ENCODE peak calls at places on chromosome 15, in six cellular contexts. R, X, A, J, L and G are unnamed samples.

GRCh38 chr15:70789213-70789612 is 25.9 kb upstream of the UACA start:
- DNase-seq in J (no peak), A (no peak), X (no peak), R (peak; percentile 42), L (no peak), G (no peak)

GRCh38 chr15:38072007-38072506 is 137.6 kb downstream of the TMCO5A start:
- DNase-seq in J (no peak), X (no peak), A (peak; percentile 70), L (no peak), R (no peak), G (no peak)

GRCh38 chr15:78808550-78808949 is 2.7 kb downstream of the ADAMTS7 start:
- DNase-seq in A (no peak), J (no peak), X (no peak), L (peak; percentile 60), R (peak; percentile 71), G (no peak)

GRCh38 chr15:38085931-38086562 is 151.6 kb downstream of the TMCO5A start:
- DNase-seq in L (no peak), X (no peak), A (no peak), R (no peak), J (no peak), G (no peak)

GRCh38 chr15:65400760-65401606 is 21.8 kb downstream of the IGDCC4 start:
- DNase-seq in A (no peak), X (no peak), R (peak; percentile 99), J (no peak), L (peak; percentile 91), G (peak; percentile 68)

GRCh38 chr15:85453144-85453872 is 72.9 kb downstream of the AKAP13 start:
- DNase-seq in R (no peak), J (no peak), X (no peak), A (no peak), L (no peak), G (no peak)

GRCh38 chr15:75749820-75750219 is 37.2 kb upstream of the CSPG4 start:
- DNase-seq in R (no peak), L (no peak), X (no peak), A (no peak), J (no peak), G (no peak)

GRCh38 chr15:92448370-92448769 is 54.7 kb downstream of the ST8SIA2 start:
- DNase-seq in L (no peak), X (no peak), R (no peak), A (no peak), J (no peak), G (no peak)

GRCh38 chr15:68470981-68471380 is 39.0 kb upstream of the ITGA11 start:
- DNase-seq in J (peak; percentile 90), R (no peak), L (no peak), X (no peak), A (no peak), G (no peak)

GRCh38 chr15:65612616-65612946 is 1.6 kb upstream of the INTS14 start:
- DNase-seq in R (no peak), L (no peak), J (no peak), A (no peak), X (no peak), G (no peak)

GRCh38 chr15:38084289-38084688 is 149.8 kb downstream of the TMCO5A start:
- DNase-seq in R (no peak), X (no peak), A (no peak), J (no peak), L (no peak), G (no peak)

GRCh38 chr15:34609658-34610057 is 26.2 kb upstream of the GOLGA8B start:
- DNase-seq in R (no peak), A (no peak), X (no peak), L (no peak), J (no peak), G (no peak)

GRCh38 chr15:85604194-85604593 is 190.5 kb downstream of the KLHL25 start:
- DNase-seq in X (no peak), J (no peak), A (no peak), R (no peak), L (no peak), G (no peak)

GRCh38 chr15:38207591-38207990 is 45.0 kb upstream of the SPRED1 start:
- DNase-seq in A (no peak), J (no peak), L (no peak), R (no peak), X (no peak), G (no peak)

GRCh38 chr15:39299506-39300267 is 281.2 kb upstream of the THBS1 start:
- DNase-seq in X (no peak), R (no peak), L (no peak), A (no peak), J (no peak), G (no peak)

GRCh38 chr15:94385441-94385840 is 154.1 kb downstream of the MCTP2 start:
- DNase-seq in R (no peak), A (no peak), L (no peak), J (no peak), X (no peak), G (no peak)

GRCh38 chr15:56052389-56053045 is 59.1 kb upstream of the NEDD4 start:
- DNase-seq in A (no peak), R (peak; percentile 75), X (no peak), L (peak; percentile 36), J (no peak), G (no peak)

GRCh38 chr15:32838820-32839219 is 121.0 kb downstream of the GREM1 start:
- DNase-seq in J (no peak), L (no peak), X (no peak), R (peak; percentile 29), A (no peak), G (no peak)

GRCh38 chr15:75178938-75179772 is 22.5 kb upstream of the C15orf39 start:
- DNase-seq in A (no peak), L (no peak), J (no peak), X (no peak), R (no peak), G (no peak)

GRCh38 chr15:77840962-77841361 is 208.2 kb upstream of the LINGO1 start:
- DNase-seq in A (no peak), J (no peak), X (no peak), R (peak; percentile 56), L (no peak), G (no peak)

GRCh38 chr15:99450896-99451358 is 114.9 kb upstream of the MEF2A start:
- DNase-seq in R (no peak), J (no peak), L (no peak), A (peak; percentile 83), X (peak; percentile 41), G (peak; percentile 46)
- TF ChIP-seq EP300 in R (no peak), J (no peak), L (no peak), A (no peak), X (peak; percentile 40), G (no peak)

GRCh38 chr15:63043391-63044076 is 987 bp downstream of the TPM1 start:
- DNase-seq in X (no peak), R (no peak), J (no peak), L (peak; percentile 60), A (peak; percentile 84), G (no peak)

GRCh38 chr15:63042879-63043340 is 363 bp downstream of the TPM1 start:
- DNase-seq in J (no peak), R (peak; percentile 47), X (no peak), L (peak; percentile 64), A (no peak), G (no peak)

GRCh38 chr15:63041402-63041977 is 1.1 kb upstream of the TPM1 start:
- DNase-seq in R (no peak), A (no peak), X (no peak), L (no peak), J (no peak), G (no peak)

GRCh38 chr15:63040954-63041353 is 1.6 kb upstream of the TPM1 start:
- DNase-seq in X (no peak), L (peak; percentile 70), J (no peak), R (no peak), A (no peak), G (no peak)

DNA sequence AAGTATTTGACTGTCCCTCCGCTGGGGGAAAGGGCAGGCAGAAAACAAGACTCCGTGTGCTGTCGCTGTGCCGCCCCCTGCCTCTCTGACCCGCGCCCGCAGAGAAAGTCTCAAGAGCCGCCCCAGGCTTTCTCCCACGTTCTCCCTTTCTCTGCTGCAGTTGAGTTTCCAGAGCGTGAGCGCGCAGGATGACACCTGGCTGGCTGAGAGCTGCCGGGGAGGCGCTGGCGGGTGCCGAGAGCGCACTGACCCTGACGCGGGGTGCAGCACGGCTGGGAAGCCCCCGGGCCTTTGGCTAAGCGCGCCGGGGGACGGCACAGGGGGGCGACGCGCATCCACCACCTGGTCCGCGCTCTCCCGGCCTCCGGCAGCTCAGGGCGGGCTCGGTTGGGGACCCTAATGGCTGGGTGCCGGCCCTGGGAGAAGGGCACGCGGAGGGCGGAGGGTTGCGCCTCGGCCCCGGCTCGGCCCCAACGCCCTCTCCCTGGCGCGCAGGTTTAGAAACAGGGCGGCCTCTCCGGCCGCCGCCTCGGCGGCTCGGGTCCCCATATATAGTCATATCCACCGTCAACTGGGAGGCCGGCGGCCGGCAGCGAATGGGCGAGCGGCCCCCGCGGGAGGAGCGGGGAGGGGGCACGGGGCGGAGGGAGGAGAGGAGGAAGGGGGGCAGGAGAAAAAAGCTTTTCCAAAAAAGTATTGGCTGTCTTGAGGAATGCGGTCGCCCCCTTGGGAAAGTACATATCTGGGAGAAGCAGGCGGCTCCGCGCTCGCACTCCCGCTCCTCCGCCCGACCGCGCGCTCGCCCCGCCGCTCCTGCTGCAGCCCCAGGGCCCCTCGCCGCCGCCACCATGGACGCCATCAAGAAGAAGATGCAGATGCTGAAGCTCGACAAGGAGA is at the start of gene TPM1:
- DNase-seq in J (peak; percentile 97), A (peak; percentile 97), R (peak; percentile 95), L (peak; percentile 83), X (peak; percentile 81), G (peak; percentile 64)
- TF ChIP-seq CTCF in J (peak; percentile 18), A (no peak), R (peak; percentile 13), L (peak; percentile 26), X (no peak), G (no peak)

GRCh38 chr15:101650145-101650544 is 2.0 kb downstream of the TM2D3 start:
- DNase-seq in L (no peak), A (no peak), R (no peak), X (no peak), J (no peak), G (no peak)

GRCh38 chr15:101652783-101653430 is 726 bp upstream of the TM2D3 start:
- DNase-seq in A (peak; percentile 72), X (no peak), R (no peak), J (no peak), L (no peak), G (no peak)

GRCh38 chr15:101654191-101654590 is 2.0 kb upstream of the TM2D3 start:
- DNase-seq in R (no peak), A (no peak), X (no peak), J (no peak), L (no peak), G (no peak)

GRCh38 chr15:101651753-101652097 is 456 bp downstream of the TM2D3 start:
- DNase-seq in J (no peak), A (no peak), X (no peak), R (peak; percentile 68), L (no peak), G (no peak)

GRCh38 chr15:101652098-101652782 is at the start of gene TM2D3:
- DNase-seq in J (peak; percentile 98), A (peak; percentile 96), R (peak; percentile 96), X (peak; percentile 86), L (peak; percentile 98), G (peak; percentile 95)
- TF ChIP-seq EP300 in J (no peak), A (no peak), R (no peak), X (peak; percentile 97), L (no peak), G (no peak)

DNA sequence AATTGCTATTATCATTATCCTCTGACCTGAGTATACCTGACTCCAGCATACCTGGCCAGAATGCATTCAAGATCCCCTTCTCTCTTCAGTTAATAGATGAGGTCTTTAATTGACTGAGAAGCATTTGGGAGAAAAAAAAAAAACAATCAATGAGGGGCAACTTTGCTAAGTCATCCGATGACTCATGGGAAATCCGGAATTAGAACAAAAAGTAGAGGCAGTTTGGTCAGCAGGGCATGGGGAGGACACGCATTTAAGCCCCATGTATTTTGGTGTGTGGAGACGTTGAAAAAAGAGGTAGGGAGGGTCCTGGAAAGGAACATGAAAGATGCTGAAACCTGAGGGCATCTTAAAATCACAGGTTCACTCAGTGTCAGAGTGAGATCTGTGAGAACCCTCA is 256.2 kb downstream of the RORA start:
- DNase-seq in J (no peak), X (no peak), R (no peak), A (no peak), L (no peak), G (no peak)
- TF ChIP-seq CTCF in J (no peak), X (no peak), R (no peak), A (no peak), L (no peak), G (no peak)